ENCODE peak calls at places on chromosomes 6 and 20, in five cellular contexts. Y is heart left ventricle, J is A549, I is body of pancreas, F is right lobe of liver. X is an unnamed sample.

GRCh38 chr6:35391240-35391968 is 49.0 kb downstream of the PPARD start:
- DNase-seq in I (no peak), Y (no peak), F (no peak), J (no peak), X (peak; percentile 82)

GRCh38 chr20:1803216-1804128 is 91.7 kb upstream of the SIRPA start:
- DNase-seq in Y (peak; percentile 86), J (no peak), I (no peak), F (peak; percentile 72), X (no peak)

GRCh38 chr6:21856844-21857243 is 263.3 kb downstream of the SOX4 start:
- DNase-seq in Y (no peak), F (no peak), I (no peak), J (no peak), X (no peak)

GRCh38 chr6:47484616-47485015 is 7.0 kb downstream of the CD2AP start:
- DNase-seq in Y (no peak), J (no peak), I (no peak), F (no peak), X (no peak)

GRCh38 chr6:30483677-30484279 is 5.5 kb upstream of the HLA-E start:
- DNase-seq in I (peak; percentile 27), Y (no peak), J (no peak), F (no peak), X (no peak)

GRCh38 chr6:159533568-159533967 is 159.5 kb downstream of the SOD2 start:
- DNase-seq in I (no peak), F (no peak), J (no peak), Y (no peak), X (no peak)

GRCh38 chr6:17984822-17985660 is 2.4 kb downstream of the KIF13A start:
- DNase-seq in J (no peak), Y (no peak), F (no peak), I (no peak), X (no peak)

GRCh38 chr6:16392010-16392409 is 153.6 kb downstream of the GMPR start:
- DNase-seq in J (no peak), F (peak; percentile 76), Y (no peak), I (no peak), X (no peak)

GRCh38 chr6:166476061-166476591 is 93.4 kb upstream of the MPC1 start:
- DNase-seq in F (no peak), Y (no peak), I (no peak), J (no peak), X (no peak)

GRCh38 chr20:46814366-46815232 is 80.0 kb upstream of the EYA2 start:
- DNase-seq in F (no peak), I (no peak), J (peak; percentile 92), Y (no peak), X (peak; percentile 63)

GRCh38 chr6:151130329-151130728 is 109.4 kb upstream of the AKAP12 start:
- DNase-seq in I (no peak), Y (no peak), F (no peak), J (no peak), X (no peak)

GRCh38 chr6:169866140-169866534 is 114.7 kb downstream of the ERMARD start:
- DNase-seq in Y (no peak), J (no peak), F (no peak), I (no peak), X (no peak)

GRCh38 chr6:68400396-68400795 is 234.7 kb upstream of the ADGRB3 start:
- DNase-seq in I (no peak), F (no peak), Y (no peak), J (no peak), X (no peak)

GRCh38 chr6:134402372-134402984 is 84.6 kb upstream of the SGK1 start:
- DNase-seq in J (no peak), I (no peak), F (no peak), Y (no peak), X (no peak)

GRCh38 chr20:1712634-1713625 is 55.4 kb upstream of the SIRPG start:
- DNase-seq in I (no peak), J (no peak), Y (no peak), F (no peak), X (no peak)

GRCh38 chr6:13013681-13014550 is 297.3 kb downstream of the PHACTR1 start:
- DNase-seq in I (peak; percentile 20), J (no peak), F (no peak), Y (no peak), X (no peak)

GRCh38 chr20:45791668-45792512 is at the start of the genes DNTTIP1 and WFDC3:
- DNase-seq in F (peak; percentile 94), I (peak; percentile 95), J (peak; percentile 76), Y (peak; percentile 97), X (peak; percentile 82)

GRCh38 chr6:155832596-155832995 is 377.0 kb upstream of the NOX3 start:
- DNase-seq in J (no peak), Y (no peak), I (no peak), F (no peak), X (no peak)

GRCh38 chr6:1786455-1787108 is 176.9 kb downstream of the FOXC1 start:
- DNase-seq in I (no peak), F (no peak), J (no peak), Y (no peak), X (no peak)

GRCh38 chr6:51648774-51649173 is 438.6 kb downstream of the PKHD1 start:
- DNase-seq in I (no peak), J (no peak), Y (no peak), F (no peak), X (no peak)
- TF ChIP-seq POLR2A in I (no peak), J (no peak), Y (no peak), F (no peak), X (no peak)

GRCh38 chr6:33066917-33067521 is 6.4 kb downstream of the HLA-DPA1 start:
- DNase-seq in J (no peak), I (no peak), F (no peak), Y (no peak), X (no peak)
- TF ChIP-seq POLR2A in J (no peak), I (no peak), F (no peak), Y (no peak), X (no peak)

GRCh38 chr6:113631616-113632015 is 225.5 kb upstream of the MARCKS start:
- DNase-seq in J (no peak), F (no peak), I (no peak), Y (no peak), X (no peak)

GRCh38 chr6:113633638-113634037 is 223.5 kb upstream of the MARCKS start:
- DNase-seq in F (no peak), Y (no peak), I (no peak), J (no peak), X (no peak)

GRCh38 chr6:113630365-113630737 is 226.8 kb upstream of the MARCKS start:
- DNase-seq in J (no peak), I (no peak), F (no peak), Y (no peak), X (no peak)

GRCh38 chr6:113630738-113631535 is 226.2 kb upstream of the MARCKS start:
- DNase-seq in F (no peak), Y (no peak), I (no peak), J (no peak), X (no peak)

DNA sequence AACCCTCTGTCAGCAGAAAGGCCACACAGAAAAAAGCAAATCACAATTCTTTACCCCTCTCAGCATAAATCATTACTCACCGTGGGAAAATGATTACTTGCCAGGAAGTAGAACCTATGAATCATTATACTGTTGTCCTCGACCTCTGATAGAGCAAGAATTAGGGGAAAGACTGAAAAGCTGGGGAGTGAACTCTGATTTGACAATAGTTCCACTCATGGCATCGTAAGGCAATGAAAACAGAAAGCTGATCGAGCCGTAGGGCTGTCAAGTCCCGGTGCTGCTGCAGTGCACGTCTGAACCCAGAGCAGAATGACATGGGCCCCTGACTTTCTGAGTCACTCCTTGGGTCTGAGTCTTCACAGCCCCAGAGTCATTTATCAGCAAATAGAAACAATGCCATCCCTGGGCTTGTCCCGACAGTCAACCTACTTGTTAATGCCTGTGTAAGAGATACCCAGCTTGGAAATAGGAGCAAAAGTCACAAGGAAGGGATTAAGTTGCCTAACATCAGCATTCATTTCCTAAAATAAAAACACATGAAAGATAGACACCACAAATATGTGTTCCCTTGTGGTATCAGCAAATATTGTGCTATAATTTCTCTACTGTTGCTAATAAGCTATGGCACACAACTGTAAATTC is 224.8 kb upstream of the MARCKS start:
- DNase-seq in F (no peak), Y (no peak), I (peak; percentile 55), J (peak; percentile 41), X (peak; percentile 23)
- TF ChIP-seq POLR2A in F (peak; percentile 24), Y (no peak), I (peak; percentile 48), J (no peak), X (peak; percentile 27)

GRCh38 chr6:38702471-38703397 is at the start of gene GLO1:
- DNase-seq in I (peak; percentile 98), Y (peak; percentile 97), J (peak; percentile 94), F (peak; percentile 99), X (peak; percentile 95)
- TF ChIP-seq POLR2A in I (peak; percentile 96), Y (peak; percentile 95), J (peak; percentile 84), F (peak; percentile 95), X (peak; percentile 85)

GRCh38 chr20:63690898-63691710 is 5.3 kb upstream of the TNFRSF6B start:
- DNase-seq in I (no peak), J (no peak), F (no peak), Y (peak; percentile 64), X (peak; percentile 37)

GRCh38 chr20:63692436-63693078 is 3.9 kb upstream of the TNFRSF6B start:
- DNase-seq in J (no peak), Y (peak; percentile 58), I (no peak), F (no peak), X (peak; percentile 46)

GRCh38 chr20:63690001-63690897 is 6.2 kb upstream of the TNFRSF6B start:
- DNase-seq in J (no peak), Y (peak; percentile 42), F (no peak), I (no peak), X (no peak)

GRCh38 chr20:63693079-63693974 is 3.1 kb upstream of the TNFRSF6B start:
- DNase-seq in F (no peak), Y (peak; percentile 58), I (peak; percentile 11), J (no peak), X (no peak)

GRCh38 chr20:63691711-63692435 is 4.6 kb upstream of the TNFRSF6B start:
- DNase-seq in F (no peak), Y (peak; percentile 58), I (no peak), J (no peak), X (peak; percentile 23)
- TF ChIP-seq POLR2A in F (no peak), Y (no peak), I (no peak), J (no peak), X (no peak)

X was measured in H54.